ENCODE peak calls at places on chromosome 12, in six cellular contexts. Q, C, T, D, B and N are unnamed samples.

GRCh38 chr12:124381454-124382207 is 86.7 kb downstream of the RFLNA start:
- DNase-seq in C (peak; percentile 88), Q (no peak), T (no peak), D (peak; percentile 92), B (peak; percentile 85), N (peak; percentile 96)

GRCh38 chr12:9673404-9674225 is 4.1 kb downstream of the CLEC2D start:
- DNase-seq in Q (no peak), D (peak; percentile 32), C (peak; percentile 91), B (peak; percentile 94), T (no peak), N (peak; percentile 64)

GRCh38 chr12:49309361-49309760 is 13.7 kb upstream of the TROAP start:
- DNase-seq in B (no peak), Q (no peak), T (no peak), C (no peak), D (no peak), N (no peak)

GRCh38 chr12:107571492-107571891 is 114.1 kb upstream of the PWP1 start:
- DNase-seq in B (no peak), T (no peak), Q (no peak), C (no peak), D (no peak), N (no peak)

GRCh38 chr12:127567531-127567930 is 699.4 kb upstream of the TMEM132C start:
- DNase-seq in D (no peak), T (no peak), B (no peak), C (no peak), Q (no peak), N (no peak)

GRCh38 chr12:27797301-27798025 is 17.4 kb upstream of the MANSC4 start:
- DNase-seq in D (no peak), B (no peak), T (no peak), Q (no peak), C (no peak), N (no peak)

GRCh38 chr12:109595321-109595902 is 21.8 kb downstream of the MVK start:
- DNase-seq in B (no peak), Q (no peak), C (no peak), T (no peak), D (no peak), N (no peak)

GRCh38 chr12:131539381-131539780 is 171.5 kb upstream of the SFSWAP start:
- DNase-seq in B (no peak), D (no peak), T (no peak), Q (no peak), C (no peak), N (no peak)

GRCh38 chr12:68162374-68162773 is 2.8 kb upstream of the IFNG start:
- DNase-seq in D (no peak), T (no peak), C (no peak), B (no peak), Q (no peak), N (no peak)

GRCh38 chr12:115404761-115405470 is 720.9 kb upstream of the TBX3 start:
- DNase-seq in Q (no peak), T (no peak), D (no peak), C (peak; percentile 94), B (peak; percentile 80), N (no peak)

GRCh38 chr12:101599771-101600486 is 5.2 kb downstream of the MYBPC1 start:
- DNase-seq in D (no peak), Q (no peak), C (no peak), T (no peak), B (no peak), N (no peak)

GRCh38 chr12:68591716-68592437 is 18.8 kb upstream of the RAP1B start:
- DNase-seq in D (no peak), C (no peak), T (no peak), Q (no peak), B (no peak), N (no peak)